ENCODE peak calls at places on chromosomes 1 and 21, in four cellular contexts. One of them, this sample, is unnamed.

GRCh38 chr1:98051065-98051675 is 130.3 kb upstream of the DPYD start:
- DNase-seq in GM03348: peak
- DNase-seq in caudate nucleus: no peak
- DNase-seq in RWPE1: peak
- DNase-seq in this sample: peak

GRCh38 chr1:21607549-21608529 is 61.3 kb downstream of the RAP1GAP start:
- DNase-seq in GM03348: peak
- DNase-seq in caudate nucleus: no peak
- DNase-seq in RWPE1: peak
- DNase-seq in this sample: peak

GRCh38 chr1:8739377-8739776 is 78.1 kb downstream of the RERE start:
- DNase-seq in GM03348: no peak
- DNase-seq in caudate nucleus: no peak
- DNase-seq in RWPE1: no peak
- DNase-seq in this sample: no peak

GRCh38 chr1:6358144-6358624 is 35.4 kb downstream of the ACOT7 start:
- DNase-seq in GM03348: no peak
- DNase-seq in caudate nucleus: no peak
- DNase-seq in RWPE1: peak
- DNase-seq in this sample: peak

GRCh38 chr1:248823517-248824001 is 2.2 kb downstream of the SH3BP5L start:
- DNase-seq in GM03348: peak
- DNase-seq in caudate nucleus: no peak
- DNase-seq in RWPE1: no peak
- DNase-seq in this sample: no peak

GRCh38 chr1:85611856-85612255 is 31.3 kb downstream of the CCN1 start:
- DNase-seq in GM03348: peak
- DNase-seq in caudate nucleus: no peak
- DNase-seq in RWPE1: peak
- DNase-seq in this sample: peak

GRCh38 chr1:155081472-155082300 is 3.0 kb downstream of the EFNA3 start:
- DNase-seq in GM03348: no peak
- DNase-seq in caudate nucleus: no peak
- DNase-seq in RWPE1: no peak
- DNase-seq in this sample: no peak

GRCh38 chr1:205270764-205271163 is 43.0 kb downstream of the TMCC2 start:
- DNase-seq in GM03348: peak
- DNase-seq in caudate nucleus: no peak
- DNase-seq in RWPE1: peak
- DNase-seq in this sample: peak

GRCh38 chr21:45470087-45470515 is 65.1 kb downstream of the COL18A1 start:
- DNase-seq in GM03348: no peak
- DNase-seq in caudate nucleus: no peak
- DNase-seq in RWPE1: no peak
- DNase-seq in this sample: no peak

GRCh38 chr1:81252471-81253160 is 548.1 kb upstream of the ADGRL2 start:
- DNase-seq in GM03348: no peak
- DNase-seq in caudate nucleus: no peak
- DNase-seq in RWPE1: no peak
- DNase-seq in this sample: no peak